ENCODE peak calls at places on chromosome 11, in four cellular contexts. Y, Q, F and G are unnamed samples.

GRCh38 chr11:64865286-64866172 is 12.9 kb downstream of the EHD1 start:
- DNase-seq in Y (no peak), Q (no peak), F (no peak), G (no peak)

GRCh38 chr11:6194065-6194581 is 4.9 kb upstream of the OR52W1 start:
- DNase-seq in Y (no peak), Q (no peak), F (no peak), G (no peak)

GRCh38 chr11:120056301-120057027 is 81.4 kb downstream of the TRIM29 start:
- DNase-seq in Y (no peak), Q (no peak), F (no peak), G (no peak)

GRCh38 chr11:2955896-2956476 is 26.8 kb upstream of the PHLDA2 start:
- DNase-seq in Y (no peak), Q (no peak), F (no peak), G (no peak)

GRCh38 chr11:65288706-65289536 is 25.7 kb upstream of the CDC42EP2 start:
- DNase-seq in Y (no peak), Q (no peak), F (no peak), G (no peak)

GRCh38 chr11:7775689-7776088 is 21.1 kb downstream of the OR5P2 start:
- DNase-seq in Y (no peak), Q (no peak), F (no peak), G (no peak)

GRCh38 chr11:34161812-34162506 is 56.5 kb downstream of the NAT10 start:
- DNase-seq in Y (peak; percentile 63), Q (no peak), F (no peak), G (no peak)

GRCh38 chr11:12235945-12236743 is 125.8 kb downstream of the MICAL2 start:
- DNase-seq in Y (no peak), Q (peak; percentile 62), F (peak; percentile 44), G (peak; percentile 32)

GRCh38 chr11:29293825-29294224 is 723.0 kb downstream of the KCNA4 start:
- DNase-seq in Y (no peak), Q (peak; percentile 70), F (no peak), G (no peak)

GRCh38 chr11:64058494-64058893 is 22.8 kb downstream of the FLRT1 start:
- DNase-seq in Y (peak; percentile 75), Q (no peak), F (no peak), G (peak; percentile 20)

GRCh38 chr11:58125469-58125868 is at the start of gene OR9I1:
- DNase-seq in Y (no peak), Q (no peak), F (no peak), G (no peak)

GRCh38 chr11:114061053-114062049 is 1.8 kb downstream of the ZBTB16 start:
- DNase-seq in Y (peak; percentile 86), Q (no peak), F (peak; percentile 48), G (no peak)

GRCh38 chr11:106763516-106763915 is 254.8 kb downstream of the GUCY1A2 start:
- DNase-seq in Y (no peak), Q (no peak), F (no peak), G (no peak)

GRCh38 chr11:41989173-41989572 is 529.7 kb upstream of the LRRC4C start:
- DNase-seq in Y (no peak), Q (no peak), F (no peak), G (no peak)

GRCh38 chr11:34624069-34624468 is 3.2 kb downstream of the EHF start:
- DNase-seq in Y (peak; percentile 28), Q (no peak), F (peak; percentile 76), G (peak; percentile 75)

GRCh38 chr11:121829159-121829643 is 286.8 kb downstream of the BLID start:
- DNase-seq in Y (no peak), Q (no peak), F (no peak), G (no peak)

GRCh38 chr11:112318661-112319060 is 58.0 kb upstream of the PLET1 start:
- DNase-seq in Y (no peak), Q (no peak), F (no peak), G (no peak)

GRCh38 chr11:3865388-3866193 is 10.1 kb downstream of the STIM1 start:
- DNase-seq in Y (no peak), Q (no peak), F (no peak), G (no peak)

GRCh38 chr11:36948445-36949171 is 350.6 kb upstream of the RAG2 start:
- DNase-seq in Y (no peak), Q (no peak), F (no peak), G (no peak)

GRCh38 chr11:93330446-93330984 is at the start of gene DEUP1:
- DNase-seq in Y (peak; percentile 93), Q (no peak), F (peak; percentile 43), G (peak; percentile 53)

GRCh38 chr11:129063118-129063517 is 120.4 kb upstream of the TP53AIP1 start:
- DNase-seq in Y (no peak), Q (no peak), F (no peak), G (no peak)

GRCh38 chr11:82936261-82936660 is 34.7 kb downstream of the DDIAS start:
- DNase-seq in Y (no peak), Q (no peak), F (no peak), G (no peak)

GRCh38 chr11:45176996-45177395 is 30.6 kb downstream of the PRDM11 start:
- DNase-seq in Y (no peak), Q (no peak), F (peak; percentile 40), G (no peak)

GRCh38 chr11:74123008-74123448 is 47.8 kb downstream of the C2CD3 start:
- DNase-seq in Y (no peak), Q (peak; percentile 79), F (no peak), G (no peak)

GRCh38 chr11:122093731-122094130 is 22.3 kb downstream of the BLID start:
- DNase-seq in Y (no peak), Q (no peak), F (no peak), G (no peak)

GRCh38 chr11:132278801-132279574 is 908.6 kb downstream of the NTM start:
- DNase-seq in Y (no peak), Q (peak; percentile 0), F (no peak), G (no peak)

GRCh38 chr11:67270256-67271211 is 4.3 kb downstream of the GRK2 start:
- DNase-seq in Y (no peak), Q (no peak), F (no peak), G (peak; percentile 63)

GRCh38 chr11:10499452-10500262 is 41.3 kb downstream of the RNF141 start:
- DNase-seq in Y (no peak), Q (no peak), F (no peak), G (no peak)

GRCh38 chr11:126417463-126417862 is 62.0 kb downstream of the ST3GAL4 start:
- DNase-seq in Y (no peak), Q (no peak), F (no peak), G (no peak)

GRCh38 chr11:126421243-126421642 is 65.8 kb downstream of the ST3GAL4 start:
- DNase-seq in Y (no peak), Q (no peak), F (no peak), G (no peak)

GRCh38 chr11:126422446-126422845 is 67.0 kb downstream of the ST3GAL4 start:
- DNase-seq in Y (no peak), Q (no peak), F (no peak), G (no peak)

GRCh38 chr11:126420730-126421083 is 65.2 kb downstream of the ST3GAL4 start:
- DNase-seq in Y (no peak), Q (no peak), F (no peak), G (no peak)

GRCh38 chr11:126419801-126420729 is 64.6 kb downstream of the ST3GAL4 start:
- DNase-seq in Y (no peak), Q (no peak), F (no peak), G (no peak)
- TF ChIP-seq EP300 in Y (no peak), Q (no peak), F (no peak), G (no peak)

DNA sequence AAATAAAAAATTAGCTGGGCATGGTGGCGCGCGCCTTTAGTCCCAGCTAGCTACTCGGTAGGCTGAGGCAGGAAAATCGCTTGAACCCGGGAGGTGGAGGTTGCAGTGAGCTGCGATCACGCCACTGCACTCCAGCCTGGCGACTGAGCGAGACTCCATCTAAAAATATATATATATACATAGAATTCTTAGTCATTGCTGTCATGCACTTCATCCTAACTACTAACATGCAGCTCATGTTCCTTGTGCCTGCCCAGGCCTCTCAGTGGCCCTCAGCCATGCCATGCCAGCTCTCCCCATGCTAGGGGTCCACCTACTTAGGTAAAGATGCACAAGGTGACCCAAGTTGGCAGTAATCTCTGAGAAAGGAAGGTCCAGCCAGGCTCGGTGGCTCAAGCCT is 3.1 kb downstream of the CYB561A3 start:
- DNase-seq in Y (no peak), Q (no peak), F (no peak), G (no peak)
- TF ChIP-seq EP300 in Y (no peak), Q (no peak), F (no peak), G (no peak)

DNA sequence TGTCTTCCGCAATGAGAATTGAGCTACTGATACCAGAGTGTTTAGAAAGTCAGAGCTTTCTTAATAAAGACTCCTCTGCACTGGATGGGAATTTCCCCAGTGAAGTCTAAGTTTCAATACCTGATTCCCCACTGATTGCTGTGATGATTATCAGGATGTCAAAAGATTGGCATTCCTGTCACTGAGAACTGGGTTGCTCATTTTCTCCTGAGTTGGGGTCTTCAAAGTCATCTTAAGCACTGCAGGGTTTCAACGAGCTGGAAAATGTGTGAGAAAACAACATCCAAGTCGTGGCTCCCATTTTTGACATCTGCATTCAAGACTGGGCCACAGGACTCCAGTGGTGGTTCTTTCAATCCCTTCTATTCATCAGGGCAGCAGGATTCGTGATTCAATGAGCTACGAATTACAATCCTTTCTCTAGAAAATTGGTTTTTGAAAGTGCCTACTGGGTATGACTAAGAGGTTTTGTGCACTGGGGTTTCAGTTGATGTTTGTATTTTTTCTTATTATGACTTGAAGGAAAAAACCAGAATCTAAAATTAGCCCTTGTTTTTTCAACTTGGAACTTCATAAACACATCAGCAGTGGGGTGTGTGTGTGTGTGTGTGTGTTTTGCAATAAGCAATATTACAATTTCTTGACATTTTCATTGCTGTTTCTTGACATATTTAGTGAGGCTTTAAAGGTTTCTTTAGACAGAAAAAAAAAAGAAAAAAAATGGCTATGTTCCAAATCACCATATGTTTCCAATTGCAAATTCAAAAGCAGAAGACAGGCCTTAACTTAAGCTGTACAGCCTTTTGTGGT is 233.0 kb downstream of the FAM76B start:
- DNase-seq in Y (no peak), Q (no peak), F (no peak), G (no peak)
- TF ChIP-seq EP300 in Y (no peak), Q (no peak), F (no peak), G (no peak)

DNA sequence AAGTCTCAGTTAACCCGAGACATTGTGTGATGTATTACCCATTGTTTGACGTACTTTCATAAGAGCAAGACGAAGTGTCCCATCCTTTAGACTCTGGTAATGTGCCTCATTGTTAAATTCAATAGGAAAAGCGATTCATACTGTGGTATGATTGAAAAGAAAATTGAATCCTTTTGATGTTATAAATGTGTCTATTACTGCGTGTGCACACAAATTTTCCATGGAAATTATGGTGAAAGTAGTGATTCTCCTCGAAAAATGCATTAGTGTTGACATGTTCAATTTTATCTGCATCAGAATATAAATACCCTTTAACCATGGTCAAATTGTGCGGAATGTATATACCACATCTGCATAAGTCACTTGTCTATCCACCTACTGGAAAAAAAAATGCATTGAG is 386.8 kb downstream of the INSC start:
- DNase-seq in Y (no peak), Q (no peak), F (no peak), G (no peak)
- TF ChIP-seq EP300 in Y (no peak), Q (no peak), F (no peak), G (no peak)